ENCODE peak calls at places on chromosome 16, in four cellular contexts. A, H, E and Z are unnamed samples.

GRCh38 chr16:29926675-29927522 is 873 bp upstream of the KCTD13 start:
- DNase-seq in A (no peak), H (peak; percentile 68), E (no peak), Z (peak; percentile 23)

GRCh38 chr16:82629441-82630027 is 2.8 kb downstream of the CDH13 start:
- DNase-seq in A (no peak), H (peak; percentile 96), E (no peak), Z (peak; percentile 34)

GRCh38 chr16:84633622-84634021 is 14.7 kb upstream of the KLHL36 start:
- DNase-seq in A (peak; percentile 44), H (no peak), E (no peak), Z (no peak)

GRCh38 chr16:69329369-69330285 is 761 bp downstream of the PDF start:
- DNase-seq in A (no peak), H (peak; percentile 33), E (peak; percentile 61), Z (no peak)

GRCh38 chr16:86026916-86027315 is 128.0 kb downstream of the IRF8 start:
- DNase-seq in A (no peak), H (no peak), E (no peak), Z (no peak)

GRCh38 chr16:56460101-56460500 is 8.7 kb downstream of the OGFOD1 start:
- DNase-seq in A (no peak), H (no peak), E (no peak), Z (no peak)

GRCh38 chr16:81446318-81447275 is 2.0 kb downstream of the CMIP start:
- DNase-seq in A (peak; percentile 60), H (peak; percentile 75), E (no peak), Z (peak; percentile 51)

GRCh38 chr16:84585886-84586285 is 32.0 kb downstream of the COTL1 start:
- DNase-seq in A (no peak), H (peak; percentile 18), E (no peak), Z (no peak)

GRCh38 chr16:4315185-4316102 is at the start of gene GLIS2:
- DNase-seq in A (peak; percentile 73), H (peak; percentile 85), E (peak; percentile 15), Z (peak; percentile 82)

GRCh38 chr16:24670623-24671454 is 58.6 kb upstream of the TNRC6A start:
- DNase-seq in A (no peak), H (peak; percentile 93), E (no peak), Z (peak; percentile 92)

GRCh38 chr16:81366316-81366932 is 51.7 kb downstream of the GAN start:
- DNase-seq in A (no peak), H (peak; percentile 64), E (no peak), Z (peak; percentile 59)

GRCh38 chr16:9275816-9276354 is 184.4 kb downstream of the HAPSTR1 start:
- DNase-seq in A (no peak), H (no peak), E (no peak), Z (no peak)

GRCh38 chr16:4852221-4852872 is 5.1 kb downstream of the UBN1 start:
- DNase-seq in A (no peak), H (peak; percentile 38), E (no peak), Z (peak; percentile 16)

GRCh38 chr16:53071748-53072301 is 17.0 kb downstream of the CHD9 start:
- DNase-seq in A (no peak), H (no peak), E (no peak), Z (no peak)

GRCh38 chr16:1771864-1772361 is 570 bp upstream of the NME3 start:
- DNase-seq in A (no peak), H (no peak), E (no peak), Z (no peak)

GRCh38 chr16:1831537-1832075 is 4.6 kb downstream of the FAHD1 start:
- DNase-seq in A (no peak), H (no peak), E (no peak), Z (no peak)

GRCh38 chr16:89484923-89485679 is 5.3 kb downstream of the ANKRD11 start:
- DNase-seq in A (no peak), H (no peak), E (no peak), Z (no peak)

GRCh38 chr16:73616186-73616585 is 568.3 kb upstream of the ZFHX3 start:
- DNase-seq in A (no peak), H (no peak), E (no peak), Z (no peak)

GRCh38 chr16:75280331-75280804 is 28.9 kb upstream of the BCAR1 start:
- DNase-seq in A (no peak), H (no peak), E (no peak), Z (no peak)

GRCh38 chr16:2426941-2427361 is 2.3 kb upstream of the CCNF start:
- DNase-seq in A (no peak), H (no peak), E (no peak), Z (no peak)

GRCh38 chr16:49596119-49596518 is 222.5 kb downstream of the C16orf78 start:
- DNase-seq in A (peak; percentile 21), H (no peak), E (no peak), Z (peak; percentile 15)

GRCh38 chr16:82070656-82071369 is 35.8 kb downstream of the HSD17B2 start:
- DNase-seq in A (no peak), H (peak; percentile 73), E (no peak), Z (peak; percentile 56)

GRCh38 chr16:58847902-58848661 is 114.0 kb upstream of the GOT2 start:
- DNase-seq in A (no peak), H (peak; percentile 11), E (no peak), Z (no peak)

GRCh38 chr16:29988346-29989075 is 6.9 kb downstream of the HIRIP3 start:
- DNase-seq in A (no peak), H (no peak), E (no peak), Z (no peak)

GRCh38 chr16:85571813-85572619 is 41.1 kb upstream of the GSE1 start:
- DNase-seq in A (no peak), H (no peak), E (no peak), Z (no peak)

GRCh38 chr16:68490829-68491575 is 42.7 kb upstream of the SMPD3 start:
- DNase-seq in A (peak; percentile 90), H (peak; percentile 50), E (no peak), Z (peak; percentile 61)

GRCh38 chr16:30659507-30660423 is 1.5 kb downstream of the FBRS start:
- DNase-seq in A (no peak), H (peak; percentile 27), E (peak; percentile 56), Z (no peak)

GRCh38 chr16:31527617-31528287 is at the start of gene AHSP:
- DNase-seq in A (no peak), H (no peak), E (no peak), Z (no peak)

GRCh38 chr16:84922351-84923135 is 88.8 kb downstream of the ZDHHC7 start:
- DNase-seq in A (peak; percentile 45), H (no peak), E (no peak), Z (peak; percentile 46)

GRCh38 chr16:64094992-64095579 is 1026.8 kb downstream of the CDH11 start:
- DNase-seq in A (no peak), H (peak; percentile 59), E (no peak), Z (peak; percentile 33)

GRCh38 chr16:48607056-48607825 is 2.7 kb downstream of the N4BP1 start:
- DNase-seq in A (peak; percentile 76), H (peak; percentile 66), E (no peak), Z (peak; percentile 67)

GRCh38 chr16:2296662-2297505 is 29.0 kb upstream of the RNPS1 start:
- DNase-seq in A (peak; percentile 47), H (peak; percentile 54), E (no peak), Z (no peak)

GRCh38 chr16:19105131-19105530 is 8.6 kb upstream of the ITPRIPL2 start:
- DNase-seq in A (no peak), H (no peak), E (no peak), Z (no peak)

GRCh38 chr16:8229011-8229520 is 361.2 kb downstream of the TMEM114 start:
- DNase-seq in A (no peak), H (no peak), E (no peak), Z (no peak)

GRCh38 chr16:29116980-29117379 is 132.1 kb downstream of the LAT start:
- DNase-seq in A (no peak), H (no peak), E (no peak), Z (no peak)

GRCh38 chr16:81956213-81956948 is 54.9 kb downstream of the SDR42E1 start:
- DNase-seq in A (no peak), H (peak; percentile 25), E (no peak), Z (no peak)